ENCODE peak calls at places on chromosomes 12 and 14, in six cellular contexts. One of them, this sample, is unnamed.

GRCh38 chr14:26887842-26888241 is 290.0 kb upstream of the NOVA1 start:
- DNase-seq in transverse colon: no peak
- DNase-seq in ovary: no peak
- DNase-seq in heart right ventricle: no peak
- DNase-seq in heart left ventricle: peak; percentile 16
- DNase-seq in sigmoid colon: peak; percentile 77
- DNase-seq in this sample: peak; percentile 24

GRCh38 chr14:74763803-74764531 is 851 bp downstream of the YLPM1 start:
- DNase-seq in ovary: no peak
- DNase-seq in heart left ventricle: peak; percentile 18
- DNase-seq in sigmoid colon: peak; percentile 65
- DNase-seq in heart right ventricle: peak; percentile 13
- DNase-seq in transverse colon: peak; percentile 10
- DNase-seq in this sample: no peak

GRCh38 chr12:70842942-70843341 is 77.6 kb downstream of the PTPRR start:
- DNase-seq in heart left ventricle: no peak
- DNase-seq in sigmoid colon: no peak
- DNase-seq in ovary: no peak
- DNase-seq in transverse colon: no peak
- DNase-seq in heart right ventricle: no peak
- DNase-seq in this sample: no peak

GRCh38 chr12:128727461-128727860 is 96.3 kb downstream of the SLC15A4 start:
- DNase-seq in transverse colon: no peak
- DNase-seq in heart right ventricle: no peak
- DNase-seq in ovary: no peak
- DNase-seq in heart left ventricle: no peak
- DNase-seq in sigmoid colon: no peak
- DNase-seq in this sample: no peak

GRCh38 chr12:131008461-131009270 is 55.0 kb downstream of the ADGRD1 start:
- DNase-seq in ovary: no peak
- DNase-seq in heart left ventricle: no peak
- DNase-seq in sigmoid colon: no peak
- DNase-seq in transverse colon: no peak
- DNase-seq in heart right ventricle: no peak
- DNase-seq in this sample: no peak

GRCh38 chr12:57904848-57905811 is 36.2 kb upstream of the ATP23 start:
- DNase-seq in ovary: peak; percentile 87
- DNase-seq in heart left ventricle: peak; percentile 84
- DNase-seq in sigmoid colon: peak; percentile 94
- DNase-seq in transverse colon: peak; percentile 94
- DNase-seq in heart right ventricle: peak; percentile 85
- DNase-seq in this sample: peak; percentile 81

GRCh38 chr14:85556263-85556662 is 26.3 kb downstream of the FLRT2 start:
- DNase-seq in heart right ventricle: no peak
- DNase-seq in sigmoid colon: no peak
- DNase-seq in ovary: no peak
- DNase-seq in transverse colon: no peak
- DNase-seq in heart left ventricle: no peak
- DNase-seq in this sample: no peak

GRCh38 chr12:120367924-120368788 is 808 bp downstream of the MSI1 start:
- DNase-seq in heart right ventricle: peak; percentile 18
- DNase-seq in ovary: peak; percentile 61
- DNase-seq in transverse colon: peak; percentile 22
- DNase-seq in sigmoid colon: no peak
- DNase-seq in heart left ventricle: no peak
- DNase-seq in this sample: no peak

GRCh38 chr12:56248711-56249110 is 9.5 kb downstream of the ANKRD52 start:
- DNase-seq in ovary: no peak
- DNase-seq in heart right ventricle: no peak
- DNase-seq in transverse colon: no peak
- DNase-seq in heart left ventricle: no peak
- DNase-seq in sigmoid colon: no peak
- DNase-seq in this sample: no peak

GRCh38 chr12:19338405-19338804 is 100.9 kb upstream of the AEBP2 start:
- DNase-seq in transverse colon: no peak
- DNase-seq in heart right ventricle: no peak
- DNase-seq in heart left ventricle: no peak
- DNase-seq in sigmoid colon: no peak
- DNase-seq in ovary: no peak
- DNase-seq in this sample: no peak

GRCh38 chr14:81447018-81447770 is 47.1 kb upstream of the STON2 start:
- DNase-seq in transverse colon: no peak
- DNase-seq in ovary: no peak
- DNase-seq in heart right ventricle: no peak
- DNase-seq in sigmoid colon: no peak
- DNase-seq in heart left ventricle: no peak
- DNase-seq in this sample: no peak

GRCh38 chr12:111767362-111768158 is 827 bp downstream of the ALDH2 start:
- DNase-seq in heart left ventricle: no peak
- DNase-seq in ovary: no peak
- DNase-seq in sigmoid colon: no peak
- DNase-seq in transverse colon: peak; percentile 58
- DNase-seq in heart right ventricle: no peak
- DNase-seq in this sample: no peak

GRCh38 chr12:107992870-107993451 is 136.1 kb upstream of the WSCD2 start:
- DNase-seq in ovary: no peak
- DNase-seq in heart left ventricle: no peak
- DNase-seq in heart right ventricle: no peak
- DNase-seq in sigmoid colon: no peak
- DNase-seq in transverse colon: no peak
- DNase-seq in this sample: no peak

GRCh38 chr14:52360831-52361230 is 46.7 kb downstream of the PTGER2 start:
- DNase-seq in heart left ventricle: no peak
- DNase-seq in sigmoid colon: peak; percentile 66
- DNase-seq in heart right ventricle: no peak
- DNase-seq in transverse colon: peak; percentile 37
- DNase-seq in ovary: peak; percentile 39
- DNase-seq in this sample: no peak

GRCh38 chr12:101830391-101831325 is at the start of gene GNPTAB:
- DNase-seq in heart right ventricle: peak; percentile 92
- DNase-seq in transverse colon: peak; percentile 96
- DNase-seq in sigmoid colon: peak; percentile 95
- DNase-seq in heart left ventricle: peak; percentile 92
- DNase-seq in ovary: peak; percentile 95
- DNase-seq in this sample: peak; percentile 92

GRCh38 chr12:4279120-4279690 is 5.6 kb downstream of the CCND2 start:
- DNase-seq in transverse colon: peak; percentile 66
- DNase-seq in heart right ventricle: no peak
- DNase-seq in heart left ventricle: no peak
- DNase-seq in sigmoid colon: no peak
- DNase-seq in ovary: no peak
- DNase-seq in this sample: no peak

GRCh38 chr14:92783813-92784431 is 10.2 kb upstream of the GOLGA5 start:
- DNase-seq in heart right ventricle: peak; percentile 44
- DNase-seq in sigmoid colon: no peak
- DNase-seq in transverse colon: peak; percentile 29
- DNase-seq in ovary: no peak
- DNase-seq in heart left ventricle: no peak
- DNase-seq in this sample: no peak

GRCh38 chr12:93855265-93855664 is 178.1 kb downstream of the CRADD start:
- DNase-seq in heart right ventricle: no peak
- DNase-seq in sigmoid colon: no peak
- DNase-seq in transverse colon: no peak
- DNase-seq in ovary: no peak
- DNase-seq in heart left ventricle: no peak
- DNase-seq in this sample: no peak

GRCh38 chr12:1807489-1807888 is 12.9 kb upstream of the LRTM2 start:
- DNase-seq in heart right ventricle: no peak
- DNase-seq in transverse colon: no peak
- DNase-seq in ovary: no peak
- DNase-seq in sigmoid colon: peak; percentile 39
- DNase-seq in heart left ventricle: no peak
- DNase-seq in this sample: peak; percentile 7

GRCh38 chr14:38412654-38413053 is 156.8 kb upstream of the CLEC14A start:
- DNase-seq in sigmoid colon: no peak
- DNase-seq in transverse colon: no peak
- DNase-seq in heart left ventricle: no peak
- DNase-seq in ovary: no peak
- DNase-seq in heart right ventricle: peak; percentile 9
- DNase-seq in this sample: peak; percentile 19

GRCh38 chr12:126663304-126664094 is 1598.3 kb downstream of the AACS start:
- DNase-seq in heart right ventricle: no peak
- DNase-seq in ovary: no peak
- DNase-seq in heart left ventricle: no peak
- DNase-seq in sigmoid colon: no peak
- DNase-seq in transverse colon: no peak
- DNase-seq in this sample: no peak

GRCh38 chr14:61483477-61483876 is 162.1 kb downstream of the PRKCH start:
- DNase-seq in ovary: no peak
- DNase-seq in heart left ventricle: no peak
- DNase-seq in heart right ventricle: no peak
- DNase-seq in sigmoid colon: no peak
- DNase-seq in transverse colon: no peak
- DNase-seq in this sample: no peak

GRCh38 chr12:94230357-94230905 is 82.1 kb downstream of the PLXNC1 start:
- DNase-seq in transverse colon: no peak
- DNase-seq in heart right ventricle: no peak
- DNase-seq in ovary: no peak
- DNase-seq in heart left ventricle: no peak
- DNase-seq in sigmoid colon: no peak
- DNase-seq in this sample: no peak

GRCh38 chr14:104445086-104445485 is 134.5 kb upstream of the C14orf180 start:
- DNase-seq in transverse colon: no peak
- DNase-seq in heart left ventricle: no peak
- DNase-seq in sigmoid colon: no peak
- DNase-seq in ovary: no peak
- DNase-seq in heart right ventricle: no peak
- DNase-seq in this sample: no peak

GRCh38 chr14:64841772-64842490 is 37.8 kb downstream of the SPTB start:
- DNase-seq in ovary: no peak
- DNase-seq in sigmoid colon: no peak
- DNase-seq in heart right ventricle: peak; percentile 58
- DNase-seq in transverse colon: no peak
- DNase-seq in heart left ventricle: peak; percentile 53
- DNase-seq in this sample: peak; percentile 61

GRCh38 chr12:75661927-75662326 is 150.5 kb upstream of the KRR1 start:
- DNase-seq in heart right ventricle: no peak
- DNase-seq in ovary: no peak
- DNase-seq in transverse colon: no peak
- DNase-seq in sigmoid colon: no peak
- DNase-seq in heart left ventricle: no peak
- DNase-seq in this sample: no peak

DNA sequence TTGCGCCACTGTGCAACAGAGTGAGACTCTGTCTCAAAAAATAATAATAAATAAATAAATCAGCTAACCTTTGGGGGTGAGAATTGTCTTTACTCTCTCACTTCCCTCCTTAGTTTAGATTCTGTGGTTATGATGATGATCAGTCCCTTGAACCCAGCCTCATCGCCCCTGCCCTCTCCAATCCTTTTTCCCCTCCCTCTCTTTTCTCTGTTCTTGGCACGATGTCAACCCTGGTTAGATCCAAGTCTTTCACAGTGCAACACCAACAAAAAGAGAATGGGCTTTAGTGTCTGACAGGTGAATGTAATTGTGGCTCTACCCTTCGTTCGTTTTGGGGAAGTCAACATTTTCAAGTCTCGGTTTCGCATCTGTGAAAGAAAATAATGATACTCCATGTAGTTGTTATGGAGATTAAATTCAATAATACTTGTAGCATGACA is 59.0 kb downstream of the NTN4 start:
- DNase-seq in heart right ventricle: no peak
- DNase-seq in sigmoid colon: no peak
- DNase-seq in transverse colon: no peak
- DNase-seq in ovary: no peak
- DNase-seq in heart left ventricle: no peak
- DNase-seq in this sample: no peak
- H3K4me3 ChIP-seq in heart right ventricle: no peak overlapping the region
- H3K4me3 ChIP-seq in sigmoid colon: no peak overlapping the region
- H3K4me3 ChIP-seq in transverse colon: no peak overlapping the region
- H3K4me3 ChIP-seq in ovary: no peak overlapping the region
- H3K4me3 ChIP-seq in heart left ventricle: no peak overlapping the region
- H3K4me3 ChIP-seq in this sample: no peak overlapping the region

GRCh38 chr14:76917759-76918175 is 91.6 kb downstream of the LRRC74A start:
- DNase-seq in ovary: peak; percentile 54
- DNase-seq in transverse colon: no peak
- DNase-seq in heart right ventricle: peak; percentile 76
- DNase-seq in sigmoid colon: peak; percentile 88
- DNase-seq in heart left ventricle: peak; percentile 69
- DNase-seq in this sample: peak; percentile 79
- H3K4me1 ChIP-seq in ovary: peaks cover 43% of the 10 kb centered on the region
- H3K4me1 ChIP-seq in transverse colon: peaks cover 47% of the 10 kb centered on the region
- H3K4me1 ChIP-seq in heart right ventricle: peaks cover 73% of the 10 kb centered on the region
- H3K4me1 ChIP-seq in sigmoid colon: peaks cover 70% of the 10 kb centered on the region
- H3K4me1 ChIP-seq in heart left ventricle: peaks cover 70% of the 10 kb centered on the region
- H3K4me1 ChIP-seq in this sample: peaks cover 68% of the 10 kb centered on the region

GRCh38 chr14:73662439-73663056 is 17.8 kb downstream of the DNAL1 start:
- DNase-seq in heart right ventricle: no peak
- DNase-seq in heart left ventricle: no peak
- DNase-seq in ovary: no peak
- DNase-seq in transverse colon: no peak
- DNase-seq in sigmoid colon: no peak
- DNase-seq in this sample: no peak
- TF ChIP-seq CTCF in heart right ventricle: no peak
- TF ChIP-seq CTCF in heart left ventricle: no peak
- TF ChIP-seq CTCF in ovary: no peak
- TF ChIP-seq CTCF in transverse colon: no peak
- TF ChIP-seq CTCF in sigmoid colon: no peak
- TF ChIP-seq CTCF in this sample: no peak

GRCh38 chr14:103392106-103392505 is 6.9 kb downstream of the MARK3 start:
- DNase-seq in ovary: no peak
- DNase-seq in heart right ventricle: no peak
- DNase-seq in sigmoid colon: no peak
- DNase-seq in transverse colon: no peak
- DNase-seq in heart left ventricle: peak; percentile 0
- DNase-seq in this sample: no peak

GRCh38 chr14:103391048-103391447 is 5.8 kb downstream of the MARK3 start:
- DNase-seq in heart left ventricle: peak; percentile 19
- DNase-seq in ovary: no peak
- DNase-seq in sigmoid colon: no peak
- DNase-seq in transverse colon: peak; percentile 22
- DNase-seq in heart right ventricle: no peak
- DNase-seq in this sample: no peak

GRCh38 chr14:103393078-103393477 is 7.9 kb downstream of the MARK3 start:
- DNase-seq in heart right ventricle: no peak
- DNase-seq in sigmoid colon: no peak
- DNase-seq in transverse colon: no peak
- DNase-seq in heart left ventricle: peak; percentile 13
- DNase-seq in ovary: no peak
- DNase-seq in this sample: no peak

GRCh38 chr14:103393687-103394626 is 8.7 kb downstream of the MARK3 start:
- DNase-seq in transverse colon: no peak
- DNase-seq in heart right ventricle: no peak
- DNase-seq in heart left ventricle: no peak
- DNase-seq in sigmoid colon: no peak
- DNase-seq in ovary: no peak
- DNase-seq in this sample: no peak

DNA sequence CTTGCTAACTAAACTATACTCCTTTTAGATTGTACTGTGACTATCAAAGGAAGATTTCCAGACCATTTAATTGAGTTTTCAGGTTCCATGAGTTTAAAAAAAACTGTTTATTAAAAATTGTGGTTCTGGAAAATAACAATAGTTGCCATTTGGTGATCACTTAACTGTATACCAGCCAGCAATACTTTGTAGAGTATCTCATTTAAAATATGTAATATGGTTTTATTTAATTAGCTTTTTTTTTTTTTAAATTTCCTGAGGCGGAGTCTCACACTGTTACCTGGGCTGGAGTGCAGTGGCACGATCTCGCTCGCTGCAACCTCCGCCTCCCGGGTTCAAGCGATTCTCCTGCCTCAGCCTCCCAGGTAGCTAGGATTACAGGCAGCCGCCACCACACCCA is 7.4 kb downstream of the MARK3 start:
- DNase-seq in ovary: no peak
- DNase-seq in heart left ventricle: peak; percentile 0
- DNase-seq in sigmoid colon: no peak
- DNase-seq in transverse colon: no peak
- DNase-seq in heart right ventricle: no peak
- DNase-seq in this sample: no peak
- H3K4me3 ChIP-seq in ovary: no peak overlapping the region
- H3K4me3 ChIP-seq in heart left ventricle: no peak overlapping the region
- H3K4me3 ChIP-seq in sigmoid colon: no peak overlapping the region
- H3K4me3 ChIP-seq in transverse colon: no peak overlapping the region
- H3K4me3 ChIP-seq in heart right ventricle: no peak overlapping the region
- H3K4me3 ChIP-seq in this sample: peak overlapping the region; percentile 46

This sample was measured in left ventricle myocardium inferior.